ENCODE peak calls at places on chromosomes 13 and 19, in ten cellular contexts. T, K, D, S, I, C, R, A, Y and E are unnamed samples.

GRCh38 chr19:6264803-6265202 is 15.0 kb downstream of the MLLT1 start:
- DNase-seq in K (no peak), Y (no peak), A (no peak), D (no peak), C (no peak), T (no peak), I (no peak), S (no peak), R (no peak), E (no peak)

GRCh38 chr13:98222081-98222554 is 45.0 kb upstream of the RNF113B start:
- DNase-seq in D (no peak), R (no peak), C (peak; percentile 88), S (no peak), K (no peak), T (no peak), I (no peak), A (no peak), Y (peak; percentile 77), E (no peak)

GRCh38 chr13:33172911-33173310 is 112.6 kb downstream of the STARD13 start:
- DNase-seq in C (no peak), K (no peak), I (no peak), S (no peak), A (no peak), D (no peak), T (no peak), R (no peak), Y (no peak), E (no peak)

GRCh38 chr13:43757266-43757665 is 29.5 kb downstream of the ENOX1 start:
- DNase-seq in I (no peak), C (no peak), A (no peak), K (no peak), S (no peak), T (no peak), R (no peak), D (no peak), Y (no peak), E (no peak)

GRCh38 chr19:16862826-16863405 is 25.9 kb upstream of the F2RL3 start:
- DNase-seq in R (no peak), C (no peak), T (no peak), A (no peak), Y (no peak), K (no peak), I (no peak), D (no peak), S (no peak), E (peak; percentile 83)

GRCh38 chr19:51948979-51949378 is 21.7 kb downstream of the ZNF613 start:
- DNase-seq in T (no peak), C (no peak), S (no peak), R (peak; percentile 25), A (no peak), D (no peak), K (no peak), Y (peak; percentile 23), I (no peak), E (no peak)

GRCh38 chr19:17281391-17282304 is at the start of gene ANKLE1:
- DNase-seq in I (no peak), R (peak; percentile 89), S (no peak), Y (no peak), A (no peak), D (peak; percentile 54), C (no peak), K (no peak), T (no peak), E (peak; percentile 89)

GRCh38 chr13:113907637-113908617 is 44.1 kb upstream of the GAS6 start:
- DNase-seq in K (no peak), D (no peak), A (peak; percentile 34), T (peak; percentile 50), I (no peak), C (no peak), R (no peak), S (no peak), Y (peak; percentile 97), E (no peak)

GRCh38 chr19:10829967-10830366 is 6.0 kb downstream of the TMED1 start:
- DNase-seq in A (no peak), C (no peak), I (no peak), S (no peak), K (no peak), T (no peak), Y (no peak), R (peak; percentile 55), D (no peak), E (no peak)

GRCh38 chr13:21550918-21551317 is 53.1 kb downstream of the MICU2 start:
- DNase-seq in A (no peak), I (no peak), K (no peak), C (no peak), R (no peak), D (no peak), S (no peak), Y (no peak), T (no peak), E (no peak)

GRCh38 chr19:48341006-48341405 is 15.7 kb downstream of the EMP3 start:
- DNase-seq in I (no peak), K (no peak), T (no peak), S (no peak), C (no peak), D (no peak), R (no peak), A (no peak), Y (peak; percentile 61), E (peak; percentile 39)

DNA sequence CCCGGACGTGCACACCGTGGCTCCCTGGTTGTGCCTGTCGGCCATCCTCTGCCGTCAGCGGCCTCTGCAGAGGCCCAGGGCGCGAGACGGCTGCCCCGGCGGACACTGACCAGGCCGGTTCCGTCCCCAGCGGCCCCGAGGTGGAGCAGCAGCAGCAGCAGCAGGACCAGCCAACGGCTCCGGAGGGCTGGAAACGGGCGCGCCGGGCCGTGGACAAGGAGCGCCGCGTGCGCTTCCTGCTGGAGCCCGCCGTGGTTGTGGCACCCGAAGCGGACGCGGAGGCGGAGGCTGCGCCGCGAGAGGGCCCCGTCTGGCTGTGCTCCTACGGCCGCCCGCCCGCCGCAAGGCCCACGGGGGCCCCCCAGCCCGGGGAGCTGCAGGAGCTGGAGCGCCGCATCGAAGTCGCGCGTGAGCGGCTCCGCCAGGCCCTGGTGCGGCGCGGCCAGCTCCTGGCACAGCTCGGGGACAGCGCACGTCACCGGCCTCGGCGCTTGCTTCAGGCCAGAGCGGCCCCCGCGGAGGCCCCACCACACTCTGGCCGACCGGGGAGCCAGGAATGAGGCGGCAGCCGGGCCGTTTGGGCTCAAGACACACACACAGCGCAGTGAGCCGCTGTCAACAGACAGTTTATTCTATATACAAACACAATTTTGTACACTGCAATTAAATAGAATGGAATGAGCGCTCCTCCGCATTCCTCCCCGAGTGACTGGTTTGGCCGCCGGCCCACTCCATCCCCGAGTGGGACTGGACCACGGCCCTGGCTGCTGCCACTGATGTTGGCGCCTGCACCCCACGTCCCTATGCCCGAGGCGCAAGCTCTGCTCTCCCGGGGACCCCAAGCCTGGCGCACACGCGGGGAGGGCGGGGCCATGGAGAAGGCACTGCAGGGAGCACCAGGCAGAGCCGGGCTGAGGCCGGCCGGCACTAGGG is 9.1 kb downstream of the GRIN3B start:
- DNase-seq in K (no peak), T (peak; percentile 81), Y (peak; percentile 83), C (no peak), A (no peak), S (peak; percentile 77), D (no peak), I (no peak), R (peak; percentile 89), E (no peak)
- TF ChIP-seq POLR2A in K (no peak), T (peak; percentile 12), Y (no peak), C (no peak), A (no peak), S (no peak), D (no peak), I (no peak), R (no peak), E (no peak)

DNA sequence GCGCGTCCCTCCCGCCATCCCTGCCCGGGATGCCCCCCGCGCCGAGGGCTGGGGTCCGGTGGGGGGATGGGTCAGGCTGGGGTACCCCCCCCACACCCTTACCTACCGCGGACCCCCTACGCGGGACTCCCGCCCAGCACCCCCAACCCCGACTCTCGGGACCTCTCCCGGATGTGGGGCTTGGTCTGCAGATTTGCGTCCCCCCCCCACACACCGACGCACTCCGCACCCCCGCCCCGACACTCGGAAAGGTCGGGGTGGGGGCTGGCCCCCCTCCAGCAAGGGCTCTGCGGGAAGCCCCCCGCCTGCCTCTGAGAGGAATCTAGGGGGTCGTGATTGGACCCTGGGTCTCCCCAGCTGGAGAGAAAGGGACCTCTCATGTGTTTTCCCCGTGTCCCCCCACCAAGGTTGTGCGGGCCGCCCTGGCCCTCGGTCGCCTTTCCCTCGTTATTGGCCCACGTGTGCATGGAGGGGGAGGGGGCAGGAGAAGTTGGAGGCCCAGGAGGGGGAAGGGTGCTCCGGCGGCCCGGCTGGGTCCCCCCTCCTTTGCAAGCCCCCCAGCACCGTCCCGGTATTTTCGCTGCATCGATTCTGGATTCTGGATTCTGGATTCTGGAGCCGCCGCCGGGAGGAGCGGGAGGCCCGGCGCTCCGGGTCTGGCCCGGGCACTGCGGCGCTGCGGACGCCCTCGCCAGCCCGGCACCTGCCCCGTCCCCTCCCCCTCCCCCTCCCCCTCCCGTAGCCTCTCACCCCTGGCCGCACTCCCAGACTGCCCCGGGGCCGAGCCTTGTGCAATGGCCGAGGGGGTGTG is 583 bp downstream of the NFIC start:
- DNase-seq in D (no peak), C (peak; percentile 42), Y (no peak), K (no peak), S (no peak), T (peak; percentile 72), R (peak; percentile 86), A (no peak), I (no peak), E (peak; percentile 85)
- TF ChIP-seq POLR2A in D (no peak), C (no peak), Y (peak; percentile 44), K (no peak), S (no peak), T (peak; percentile 39), R (peak; percentile 25), A (no peak), I (no peak), E (no peak)

GRCh38 chr19:1271528-1272422 is 2.6 kb downstream of the CIRBP start:
- DNase-seq in A (no peak), R (peak; percentile 89), D (no peak), T (no peak), S (no peak), Y (no peak), I (no peak), K (no peak), C (no peak), E (no peak)
- TF ChIP-seq POLR2A in A (no peak), R (no peak), D (no peak), T (no peak), S (no peak), Y (no peak), I (no peak), K (no peak), C (peak; percentile 31), E (no peak)

GRCh38 chr19:42217522-42218442 is at the start of gene DEDD2:
- DNase-seq in R (peak; percentile 100), C (peak; percentile 96), S (peak; percentile 99), A (peak; percentile 99), I (peak; percentile 94), T (peak; percentile 99), D (peak; percentile 97), Y (peak; percentile 99), K (peak; percentile 100), E (peak; percentile 92)
- TF ChIP-seq POLR2A in R (peak; percentile 59), C (peak; percentile 71), S (peak; percentile 75), A (peak; percentile 49), I (peak; percentile 33), T (peak; percentile 79), D (peak; percentile 81), Y (peak; percentile 79), K (peak; percentile 94), E (peak; percentile 55)

DNA sequence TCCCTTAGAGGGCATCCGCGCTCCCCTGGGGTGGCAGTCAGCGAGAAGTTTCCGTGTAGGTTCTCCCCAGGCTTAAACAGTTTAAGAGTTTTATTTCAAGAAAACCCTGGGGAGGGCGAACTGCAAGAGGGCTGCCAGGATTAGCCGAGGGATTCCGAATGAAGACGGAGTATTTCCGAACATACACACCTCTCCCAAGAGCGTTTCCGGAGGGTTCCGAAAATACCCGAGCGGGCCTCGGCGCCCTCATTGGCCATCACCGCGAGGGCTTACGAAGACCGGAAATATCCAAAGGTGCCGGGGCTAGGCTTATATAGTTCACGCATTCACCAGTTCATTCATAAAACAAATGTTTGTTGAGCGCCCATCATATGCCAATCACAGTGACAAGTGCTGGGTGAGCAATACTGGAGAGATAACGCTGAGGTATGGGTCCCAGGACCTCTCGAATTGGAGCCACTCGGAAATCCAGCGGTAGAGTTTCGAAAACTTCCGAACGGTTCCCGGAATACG is 440 bp upstream of the RPL28 start:
- DNase-seq in S (peak; percentile 99), C (peak; percentile 97), I (peak; percentile 99), K (peak; percentile 97), A (peak; percentile 95), D (peak; percentile 99), Y (peak; percentile 94), R (peak; percentile 94), T (peak; percentile 98), E (peak; percentile 91)
- TF ChIP-seq POLR2A in S (no peak), C (no peak), I (no peak), K (no peak), A (no peak), D (no peak), Y (no peak), R (no peak), T (no peak), E (no peak)